ENCODE peak calls at places on chromosomes 11 and 22, in four cellular contexts. One of them, this sample, is unnamed.

GRCh38 chr22:49213731-49214352 is 613.8 kb downstream of the BRD1 start:
- DNase-seq in AG09309: no peak
- DNase-seq in NCI-H2171 treated with DMSO at 0.1 percent for 48 hours: no peak
- DNase-seq in iPS DF 6.9: no peak
- DNase-seq in this sample: no peak

GRCh38 chr11:130383363-130384168 is 44.8 kb downstream of the ADAMTS8 start:
- DNase-seq in AG09309: peak
- DNase-seq in NCI-H2171 treated with DMSO at 0.1 percent for 48 hours: peak
- DNase-seq in iPS DF 6.9: no peak
- DNase-seq in this sample: peak

GRCh38 chr11:12094872-12095800 is 15.3 kb upstream of the MICAL2 start:
- DNase-seq in AG09309: no peak
- DNase-seq in NCI-H2171 treated with DMSO at 0.1 percent for 48 hours: no peak
- DNase-seq in iPS DF 6.9: no peak
- DNase-seq in this sample: peak

GRCh38 chr22:46390652-46391301 is 55.3 kb downstream of the TRMU start:
- DNase-seq in AG09309: peak
- DNase-seq in NCI-H2171 treated with DMSO at 0.1 percent for 48 hours: peak
- DNase-seq in iPS DF 6.9: no peak
- DNase-seq in this sample: no peak

GRCh38 chr11:118661425-118662301 is 17.8 kb downstream of the TREH start:
- DNase-seq in AG09309: no peak
- DNase-seq in NCI-H2171 treated with DMSO at 0.1 percent for 48 hours: no peak
- DNase-seq in iPS DF 6.9: no peak
- DNase-seq in this sample: no peak

GRCh38 chr11:119592642-119593041 is 136.4 kb downstream of the NECTIN1 start:
- DNase-seq in AG09309: no peak
- DNase-seq in NCI-H2171 treated with DMSO at 0.1 percent for 48 hours: no peak
- DNase-seq in iPS DF 6.9: no peak
- DNase-seq in this sample: no peak

GRCh38 chr22:41943661-41944209 is 3.2 kb downstream of the CENPM start:
- DNase-seq in AG09309: no peak
- DNase-seq in NCI-H2171 treated with DMSO at 0.1 percent for 48 hours: no peak
- DNase-seq in iPS DF 6.9: no peak
- DNase-seq in this sample: no peak

GRCh38 chr11:82829101-82829500 is 71.1 kb downstream of the PRCP start:
- DNase-seq in AG09309: no peak
- DNase-seq in NCI-H2171 treated with DMSO at 0.1 percent for 48 hours: no peak
- DNase-seq in iPS DF 6.9: no peak
- DNase-seq in this sample: no peak

GRCh38 chr11:7442588-7443215 is 42.6 kb upstream of the OLFML1 start:
- DNase-seq in AG09309: no peak
- DNase-seq in NCI-H2171 treated with DMSO at 0.1 percent for 48 hours: peak
- DNase-seq in iPS DF 6.9: peak
- DNase-seq in this sample: peak

GRCh38 chr22:36873614-36874308 is 13.0 kb downstream of the NCF4 start:
- DNase-seq in AG09309: peak
- DNase-seq in NCI-H2171 treated with DMSO at 0.1 percent for 48 hours: peak
- DNase-seq in iPS DF 6.9: peak
- DNase-seq in this sample: no peak

GRCh38 chr22:44500623-44501022 is 2.6 kb upstream of the RTL6 start:
- DNase-seq in AG09309: no peak
- DNase-seq in NCI-H2171 treated with DMSO at 0.1 percent for 48 hours: no peak
- DNase-seq in iPS DF 6.9: no peak
- DNase-seq in this sample: peak

GRCh38 chr11:94379619-94380018 is 21.6 kb downstream of the GPR83 start:
- DNase-seq in AG09309: no peak
- DNase-seq in NCI-H2171 treated with DMSO at 0.1 percent for 48 hours: peak
- DNase-seq in iPS DF 6.9: no peak
- DNase-seq in this sample: no peak

GRCh38 chr11:44727373-44728084 is 767 bp downstream of the TSPAN18 start:
- DNase-seq in AG09309: no peak
- DNase-seq in NCI-H2171 treated with DMSO at 0.1 percent for 48 hours: peak
- DNase-seq in iPS DF 6.9: no peak
- DNase-seq in this sample: peak

GRCh38 chr22:29426476-29426875 is 11.9 kb upstream of the RFPL1 start:
- DNase-seq in AG09309: no peak
- DNase-seq in NCI-H2171 treated with DMSO at 0.1 percent for 48 hours: no peak
- DNase-seq in iPS DF 6.9: no peak
- DNase-seq in this sample: no peak

GRCh38 chr11:128725630-128726461 is 32.0 kb downstream of the FLI1 start:
- DNase-seq in AG09309: peak
- DNase-seq in NCI-H2171 treated with DMSO at 0.1 percent for 48 hours: no peak
- DNase-seq in iPS DF 6.9: no peak
- DNase-seq in this sample: peak

GRCh38 chr11:69193151-69193550 is 37.4 kb downstream of the SMIM38 start:
- DNase-seq in AG09309: no peak
- DNase-seq in NCI-H2171 treated with DMSO at 0.1 percent for 48 hours: peak
- DNase-seq in iPS DF 6.9: no peak
- DNase-seq in this sample: no peak

GRCh38 chr22:45125198-45125597 is 38.5 kb upstream of the NUP50 start:
- DNase-seq in AG09309: no peak
- DNase-seq in NCI-H2171 treated with DMSO at 0.1 percent for 48 hours: no peak
- DNase-seq in iPS DF 6.9: no peak
- DNase-seq in this sample: no peak

GRCh38 chr11:36711104-36711825 is 113.2 kb upstream of the RAG2 start:
- DNase-seq in AG09309: no peak
- DNase-seq in NCI-H2171 treated with DMSO at 0.1 percent for 48 hours: no peak
- DNase-seq in iPS DF 6.9: no peak
- DNase-seq in this sample: no peak

GRCh38 chr11:121654506-121655480 is 202.0 kb upstream of the SORL1-AS1 start:
- DNase-seq in AG09309: no peak
- DNase-seq in NCI-H2171 treated with DMSO at 0.1 percent for 48 hours: no peak
- DNase-seq in iPS DF 6.9: no peak
- DNase-seq in this sample: peak

GRCh38 chr11:61486779-61487178 is 21.8 kb upstream of the LRRC10B start:
- DNase-seq in AG09309: no peak
- DNase-seq in NCI-H2171 treated with DMSO at 0.1 percent for 48 hours: no peak
- DNase-seq in iPS DF 6.9: no peak
- DNase-seq in this sample: no peak

GRCh38 chr22:26529345-26529744 is 17.1 kb upstream of the TFIP11 start:
- DNase-seq in AG09309: no peak
- DNase-seq in NCI-H2171 treated with DMSO at 0.1 percent for 48 hours: no peak
- DNase-seq in iPS DF 6.9: no peak
- DNase-seq in this sample: no peak

GRCh38 chr11:14242198-14242597 is 116.8 kb downstream of the RRAS2 start:
- DNase-seq in AG09309: no peak
- DNase-seq in NCI-H2171 treated with DMSO at 0.1 percent for 48 hours: no peak
- DNase-seq in iPS DF 6.9: no peak
- DNase-seq in this sample: no peak

GRCh38 chr22:47203554-47203991 is 441.1 kb downstream of the TBC1D22A start:
- DNase-seq in AG09309: no peak
- DNase-seq in NCI-H2171 treated with DMSO at 0.1 percent for 48 hours: no peak
- DNase-seq in iPS DF 6.9: no peak
- DNase-seq in this sample: no peak

GRCh38 chr22:37501610-37502341 is 15.6 kb upstream of the MFNG start:
- DNase-seq in AG09309: peak
- DNase-seq in NCI-H2171 treated with DMSO at 0.1 percent for 48 hours: no peak
- DNase-seq in iPS DF 6.9: no peak
- DNase-seq in this sample: no peak

GRCh38 chr11:363948-364761 is 5.1 kb upstream of the B4GALNT4 start:
- DNase-seq in AG09309: no peak
- DNase-seq in NCI-H2171 treated with DMSO at 0.1 percent for 48 hours: peak
- DNase-seq in iPS DF 6.9: no peak
- DNase-seq in this sample: no peak

GRCh38 chr11:13046626-13047570 is 37.8 kb downstream of the RASSF10 start:
- DNase-seq in AG09309: no peak
- DNase-seq in NCI-H2171 treated with DMSO at 0.1 percent for 48 hours: no peak
- DNase-seq in iPS DF 6.9: no peak
- DNase-seq in this sample: no peak

GRCh38 chr11:44626645-44627044 is 61.2 kb downstream of the CD82 start:
- DNase-seq in AG09309: no peak
- DNase-seq in NCI-H2171 treated with DMSO at 0.1 percent for 48 hours: no peak
- DNase-seq in iPS DF 6.9: no peak
- DNase-seq in this sample: no peak

GRCh38 chr11:73366265-73366610 is 10.0 kb upstream of the RELT start:
- DNase-seq in AG09309: no peak
- DNase-seq in NCI-H2171 treated with DMSO at 0.1 percent for 48 hours: no peak
- DNase-seq in iPS DF 6.9: no peak
- DNase-seq in this sample: no peak

GRCh38 chr11:2088746-2089535 is 50.2 kb downstream of the IGF2 start:
- DNase-seq in AG09309: no peak
- DNase-seq in NCI-H2171 treated with DMSO at 0.1 percent for 48 hours: no peak
- DNase-seq in iPS DF 6.9: no peak
- DNase-seq in this sample: no peak

GRCh38 chr22:44424867-44425351 is 73.1 kb downstream of the RTL6 start:
- DNase-seq in AG09309: no peak
- DNase-seq in NCI-H2171 treated with DMSO at 0.1 percent for 48 hours: no peak
- DNase-seq in iPS DF 6.9: no peak
- DNase-seq in this sample: no peak

GRCh38 chr11:133816146-133816545 is 29.2 kb downstream of the SPATA19 start:
- DNase-seq in AG09309: no peak
- DNase-seq in NCI-H2171 treated with DMSO at 0.1 percent for 48 hours: no peak
- DNase-seq in iPS DF 6.9: no peak
- DNase-seq in this sample: no peak

GRCh38 chr11:113546757-113547507 is 71.7 kb upstream of the DRD2 start:
- DNase-seq in AG09309: no peak
- DNase-seq in NCI-H2171 treated with DMSO at 0.1 percent for 48 hours: no peak
- DNase-seq in iPS DF 6.9: no peak
- DNase-seq in this sample: no peak

GRCh38 chr22:47128216-47129215 is 366.1 kb downstream of the TBC1D22A start:
- DNase-seq in AG09309: no peak
- DNase-seq in NCI-H2171 treated with DMSO at 0.1 percent for 48 hours: peak
- DNase-seq in iPS DF 6.9: no peak
- DNase-seq in this sample: no peak

GRCh38 chr11:125627236-125627910 is 2.4 kb downstream of the CHEK1 start:
- DNase-seq in AG09309: no peak
- DNase-seq in NCI-H2171 treated with DMSO at 0.1 percent for 48 hours: no peak
- DNase-seq in iPS DF 6.9: no peak
- DNase-seq in this sample: no peak

GRCh38 chr11:108586600-108586999 is 7.0 kb downstream of the EXPH5 start:
- DNase-seq in AG09309: no peak
- DNase-seq in NCI-H2171 treated with DMSO at 0.1 percent for 48 hours: no peak
- DNase-seq in iPS DF 6.9: no peak
- DNase-seq in this sample: no peak

GRCh38 chr11:127625402-127625801 is 624.8 kb upstream of the KIRREL3 start:
- DNase-seq in AG09309: no peak
- DNase-seq in NCI-H2171 treated with DMSO at 0.1 percent for 48 hours: no peak
- DNase-seq in iPS DF 6.9: no peak
- DNase-seq in this sample: no peak

GRCh38 chr22:21807545-21807944 is 59.9 kb downstream of the MAPK1 start:
- DNase-seq in AG09309: no peak
- DNase-seq in NCI-H2171 treated with DMSO at 0.1 percent for 48 hours: no peak
- DNase-seq in iPS DF 6.9: no peak
- DNase-seq in this sample: peak

GRCh38 chr11:81674211-81674610 is 1059.5 kb downstream of the FAM181B start:
- DNase-seq in AG09309: no peak
- DNase-seq in NCI-H2171 treated with DMSO at 0.1 percent for 48 hours: no peak
- DNase-seq in iPS DF 6.9: no peak
- DNase-seq in this sample: no peak

GRCh38 chr11:1120532-1121342 is 37.0 kb upstream of the MUC5AC start:
- DNase-seq in AG09309: no peak
- DNase-seq in NCI-H2171 treated with DMSO at 0.1 percent for 48 hours: no peak
- DNase-seq in iPS DF 6.9: no peak
- DNase-seq in this sample: no peak